ENCODE peak calls at places on chromosomes 4 and X, in eight cellular contexts. A is body of pancreas, W is uterus, T is lung, N is small intestine, O is GM23248, Q is IMR-90, D is lower lobe of right lung. C is an unnamed sample. For H3K4me1, the result is how much of the 10 kb centered on the place peaks cover.

GRCh38 chrX:13646154-13646549 is 6.8 kb upstream of the TCEANC start:
- DNase-seq in D (peak), W (peak), T (peak), Q (peak), N (peak), A (peak), O (peak), C (peak)

GRCh38 chr4:16496501-16496900 is 270.2 kb upstream of the TAPT1 start:
- DNase-seq in O (peak), A (no peak), N (no peak), T (no peak), Q (peak), D (no peak), W (peak), C (no peak)

GRCh38 chrX:13994681-13995080 is 35.0 kb downstream of the GEMIN8 start:
- DNase-seq in D (no peak), W (no peak), O (no peak), N (no peak), A (no peak), T (no peak), Q (no peak), C (no peak)

GRCh38 chr4:158798062-158798461 is 29.2 kb downstream of the FNIP2 start:
- DNase-seq in O (no peak), W (no peak), N (no peak), D (no peak), T (no peak), A (no peak), Q (no peak), C (no peak)

GRCh38 chr4:88600129-88600849 is 8.0 kb downstream of the HERC3 start:
- DNase-seq in D (no peak), W (no peak), T (no peak), A (no peak), Q (peak), O (peak), N (no peak), C (no peak)

GRCh38 chr4:2570551-2571222 is 34.2 kb downstream of the FAM193A start:
- DNase-seq in D (peak), Q (no peak), O (no peak), W (peak), T (no peak), A (no peak), N (no peak), C (no peak)

GRCh38 chr4:146214238-146214637 is at the start of gene REELD1:
- DNase-seq in D (no peak), N (no peak), W (no peak), O (no peak), A (no peak), Q (no peak), T (no peak), C (no peak)

GRCh38 chr4:150664935-150665334 is 83.0 kb downstream of the MAB21L2 start:
- DNase-seq in O (peak), D (no peak), N (peak), A (no peak), T (no peak), Q (no peak), W (no peak), C (no peak)

GRCh38 chr4:148692242-148692641 is 250.0 kb upstream of the NR3C2 start:
- DNase-seq in T (no peak), W (no peak), Q (no peak), O (no peak), A (no peak), N (peak), D (no peak), C (no peak)

GRCh38 chr4:185700635-185701034 is 111.4 kb downstream of the SORBS2 start:
- DNase-seq in W (no peak), T (no peak), Q (no peak), N (no peak), A (no peak), D (no peak), O (no peak), C (no peak)

GRCh38 chrX:12617241-12617640 is 174.0 kb upstream of the PRPS2 start:
- DNase-seq in D (no peak), Q (no peak), T (no peak), O (no peak), A (no peak), W (no peak), N (no peak), C (no peak)

GRCh38 chr4:39976141-39976944 is 1.4 kb downstream of the PDS5A start:
- DNase-seq in D (peak), A (peak), O (peak), W (peak), N (peak), T (peak), Q (peak), C (peak)

GRCh38 chr4:99722662-99723061 is 65.0 kb upstream of the C4orf54 start:
- DNase-seq in D (no peak), O (no peak), A (peak), N (peak), W (no peak), Q (peak), T (no peak), C (no peak)

GRCh38 chr4:70178075-70178660 is 17.4 kb upstream of the ODAM start:
- DNase-seq in N (no peak), A (no peak), W (no peak), O (no peak), T (no peak), D (no peak), Q (no peak), C (no peak)

GRCh38 chr4:83115000-83115399 is 471 bp upstream of the PLAC8 start:
- DNase-seq in A (no peak), W (no peak), N (peak), D (no peak), Q (peak), O (peak), T (no peak), C (no peak)

GRCh38 chr4:17400696-17401095 is 111.2 kb downstream of the QDPR start:
- DNase-seq in A (no peak), D (no peak), T (no peak), Q (no peak), O (peak), W (no peak), N (no peak), C (no peak)

GRCh38 chr4:141391771-141392170 is 171.1 kb downstream of the ZNF330 start:
- DNase-seq in A (no peak), N (no peak), W (no peak), T (no peak), Q (no peak), O (no peak), D (no peak), C (no peak)

GRCh38 chrX:130594453-130594916 is 192.7 kb downstream of the RBMX2 start:
- DNase-seq in O (no peak), Q (no peak), T (no peak), N (no peak), D (no peak), A (no peak), W (no peak), C (no peak)

GRCh38 chr4:2799971-2800690 is 7.2 kb downstream of the SH3BP2 start:
- DNase-seq in O (peak), T (no peak), N (no peak), D (peak), Q (no peak), W (peak), A (peak), C (peak)

GRCh38 chrX:120672389-120672788 is 42.5 kb upstream of the C1GALT1C1 start:
- DNase-seq in W (peak), T (no peak), Q (peak), N (no peak), A (no peak), D (no peak), O (peak), C (peak)

GRCh38 chr4:92387459-92388069 is 83.8 kb downstream of the GRID2 start:
- DNase-seq in Q (peak), A (peak), W (no peak), O (peak), T (no peak), N (peak), D (no peak), C (no peak)

GRCh38 chrX:15188039-15188438 is 81.8 kb downstream of the ASB9 start:
- DNase-seq in A (no peak), W (no peak), T (no peak), D (no peak), Q (no peak), O (no peak), N (no peak), C (no peak)

GRCh38 chr4:103303011-103303410 is 104.9 kb upstream of the CENPE start:
- DNase-seq in W (no peak), A (no peak), O (no peak), T (no peak), N (no peak), Q (no peak), D (no peak), C (no peak)

GRCh38 chr4:138645289-138645688 is 370.3 kb upstream of the NOCT start:
- DNase-seq in O (peak), Q (no peak), D (no peak), W (no peak), A (no peak), N (no peak), T (no peak), C (no peak)

GRCh38 chrX:19658030-19658429 is 142.7 kb upstream of the MAP3K15 start:
- DNase-seq in A (no peak), D (no peak), Q (peak), T (no peak), W (no peak), O (peak), N (no peak), C (no peak)

GRCh38 chr4:74431113-74431826 is 13.7 kb upstream of the AREG start:
- DNase-seq in A (no peak), T (no peak), W (no peak), N (peak), O (no peak), D (no peak), Q (no peak), C (no peak)

GRCh38 chr4:112266823-112267222 is 18.9 kb downstream of the TIFA start:
- DNase-seq in N (no peak), T (no peak), O (peak), Q (peak), A (no peak), W (no peak), D (no peak), C (no peak)

GRCh38 chr4:88718098-88718497 is 20.5 kb upstream of the NAP1L5 start:
- DNase-seq in A (no peak), T (no peak), N (no peak), Q (no peak), D (no peak), W (no peak), O (no peak), C (no peak)

GRCh38 chr4:52234539-52235174 is 183.6 kb downstream of the SPATA18 start:
- DNase-seq in O (peak), D (no peak), Q (peak), T (no peak), N (no peak), A (no peak), W (peak), C (no peak)

GRCh38 chrX:108270280-108270679 is 167.9 kb downstream of the COL4A6 start:
- DNase-seq in A (no peak), O (no peak), W (no peak), N (no peak), D (no peak), Q (no peak), T (no peak), C (no peak)

GRCh38 chr4:13092702-13093101 is 391.4 kb downstream of the RAB28 start:
- DNase-seq in O (peak), N (no peak), A (no peak), W (peak), T (no peak), Q (no peak), D (no peak), C (no peak)

GRCh38 chrX:54808109-54808604 is 612 bp downstream of the MAGED2 start:
- DNase-seq in W (peak), N (peak), Q (no peak), A (peak), D (no peak), T (no peak), O (peak), C (peak)

GRCh38 chrX:135528274-135528673 is 7.8 kb downstream of the INTS6L start:
- DNase-seq in A (no peak), D (no peak), O (no peak), Q (no peak), T (no peak), N (no peak), W (no peak), C (no peak)

GRCh38 chr4:38889143-38889542 is 21.5 kb downstream of the FAM114A1 start:
- DNase-seq in Q (peak), W (no peak), A (no peak), N (peak), D (no peak), T (no peak), O (peak), C (no peak)

GRCh38 chrX:129981752-129982299 is 609 bp upstream of the BCORL1 start:
- DNase-seq in W (peak), N (peak), O (no peak), T (no peak), Q (no peak), D (no peak), A (no peak), C (no peak)

GRCh38 chr4:99754756-99755155 is 61.9 kb upstream of the DAPP1 start:
- DNase-seq in A (no peak), D (no peak), T (no peak), O (peak), W (no peak), Q (no peak), N (no peak), C (no peak)

GRCh38 chr4:80189956-80190671 is 7.2 kb upstream of the PRDM8 start:
- DNase-seq in Q (peak), N (no peak), O (peak), T (no peak), A (no peak), W (no peak), D (no peak), C (no peak)

GRCh38 chr4:20641971-20642370 is 58.3 kb upstream of the PACRGL start:
- DNase-seq in D (no peak), W (no peak), O (no peak), Q (no peak), A (no peak), T (no peak), N (no peak), C (no peak)

DNA sequence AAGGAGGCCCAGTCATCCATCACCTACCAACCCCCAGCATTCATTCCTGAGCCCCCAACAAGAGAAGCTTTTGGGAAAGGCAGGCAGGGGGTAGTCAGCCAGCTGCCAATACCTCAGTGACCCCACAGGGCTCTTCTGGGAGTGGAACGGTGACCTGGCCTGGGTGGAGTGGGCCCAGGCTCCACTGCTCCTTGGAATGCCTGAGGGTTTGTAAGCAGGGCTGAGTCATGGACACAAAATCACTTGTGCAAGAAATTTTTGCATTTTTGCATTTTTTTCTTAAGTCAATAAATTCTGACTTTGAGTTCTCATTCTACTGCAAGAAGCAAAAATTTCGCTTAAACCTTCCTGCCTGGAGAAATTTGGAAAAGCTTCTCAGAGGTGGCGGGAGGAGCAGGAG is 18.5 kb downstream of the SORCS2 start:
- DNase-seq in Q (peak), N (no peak), O (peak), W (no peak), A (no peak), D (no peak), T (no peak), C (no peak)
- H3K4me1 ChIP-seq in Q (under half), N (under half), O (half or more), W (under half), A (under half), D (under half), T (under half), C (under half)

DNA sequence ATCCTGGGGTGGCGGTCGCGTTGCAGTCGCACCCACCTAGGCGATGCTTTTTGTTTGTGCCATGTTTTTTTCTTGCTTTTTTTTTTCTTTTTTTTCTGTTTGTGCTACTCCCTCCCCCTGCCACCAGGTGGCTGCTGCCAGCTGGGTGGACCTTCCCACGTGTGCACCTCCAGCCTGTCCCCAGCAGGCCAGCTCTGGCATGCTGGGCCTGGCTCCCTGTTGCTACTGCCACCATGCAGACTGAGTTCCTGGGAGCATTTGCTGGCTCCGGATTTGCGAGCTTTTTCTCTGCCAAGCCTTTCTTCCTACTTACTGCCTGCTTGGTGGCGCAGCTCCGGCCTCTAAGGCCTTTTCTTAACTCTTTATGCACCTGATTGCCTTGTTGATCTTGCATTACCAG is 161.2 kb upstream of the WDFY3 start:
- DNase-seq in Q (no peak), W (no peak), N (no peak), D (no peak), A (peak), T (no peak), O (peak), C (no peak)
- H3K4me3 ChIP-seq in Q (no peak), W (no peak), N (no peak), D (no peak), A (no peak), T (no peak), O (no peak), C (no peak)

DNA sequence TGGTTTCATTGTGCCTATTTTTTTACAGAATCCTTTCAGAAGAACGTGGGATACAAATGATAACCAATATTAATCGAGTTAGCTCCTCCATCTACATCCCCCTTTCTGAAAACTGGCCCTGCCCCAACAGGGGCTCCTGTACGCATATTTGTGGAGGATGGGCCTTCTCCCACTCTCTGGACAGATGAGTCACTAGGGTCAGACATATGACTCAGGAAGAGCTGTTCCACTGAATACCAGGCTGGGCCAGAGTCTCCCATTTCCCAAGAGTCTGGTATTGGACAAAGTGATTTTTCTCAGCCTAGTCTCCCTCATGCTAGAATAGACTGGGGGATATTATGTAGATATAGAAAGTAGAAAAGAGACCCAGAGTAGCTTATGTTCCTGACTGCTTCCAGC is 142.4 kb downstream of the TSPAN5 start:
- DNase-seq in Q (peak), O (peak), T (no peak), W (no peak), D (no peak), A (no peak), N (no peak), C (no peak)
- H3K4me1 ChIP-seq in Q (under half), O (half or more), T (under half), W (under half), D (under half), A (under half), N (under half), C (under half)

DNA sequence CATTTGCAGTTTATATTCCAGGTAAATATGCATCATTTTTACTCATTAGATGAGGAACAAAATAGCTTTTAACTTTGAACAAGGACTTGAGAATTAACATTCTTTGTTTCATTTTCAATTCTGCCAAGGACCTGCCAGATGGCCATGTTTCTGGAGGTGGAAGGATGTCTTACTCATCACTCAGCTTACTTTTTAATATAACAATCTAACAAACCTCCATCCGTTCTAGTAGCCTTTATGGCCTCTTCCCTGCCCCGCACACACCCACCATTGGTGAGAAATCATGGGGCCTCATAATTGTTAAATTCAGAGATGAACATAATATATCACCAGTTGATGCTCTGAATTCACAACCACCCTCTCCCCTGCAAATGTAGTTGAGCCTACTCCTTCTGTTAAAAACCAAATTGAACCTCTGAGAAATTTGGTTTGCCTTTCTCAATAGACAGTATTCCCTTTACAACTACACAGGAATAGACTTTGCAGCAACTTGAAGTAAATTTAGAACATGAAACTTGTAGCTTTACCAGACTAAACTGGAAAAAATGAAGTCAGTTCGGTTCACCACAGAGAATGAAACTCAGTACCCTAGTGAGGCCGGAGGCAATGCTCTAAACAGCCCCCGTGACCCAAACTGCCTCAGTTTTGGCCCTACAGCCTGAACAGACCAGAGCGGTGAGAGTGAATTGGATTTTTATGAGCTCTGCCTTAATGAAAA is 50.1 kb upstream of the ACSL4 start:
- DNase-seq in O (peak), Q (peak), D (no peak), T (no peak), W (no peak), N (no peak), A (no peak), C (no peak)
- H3K4me3 ChIP-seq in O (no peak), Q (no peak), D (no peak), T (no peak), W (no peak), N (no peak), A (no peak), C (no peak)

GRCh38 chr4:155678011-155678410 is 11.4 kb downstream of the GUCY1A1 start:
- DNase-seq in O (no peak), T (no peak), Q (no peak), A (no peak), W (no peak), D (no peak), N (no peak), C (no peak)
- H3K4me1 ChIP-seq in O (under half), T (under half), Q (under half), A (under half), W (under half), D (under half), N (under half), C (under half)

C was measured in aorta.